ENCODE peak calls at places on chromosomes 12 and 14, in ten cellular contexts. One of them, this sample, is unnamed.

GRCh38 chr12:116495260-116495659 is 63.9 kb upstream of the MAP1LC3B2 start:
- DNase-seq in NCI-H460: no peak
- DNase-seq in NCI-H2171 treated with DMSO at 0.1 percent for 48 hours: no peak
- DNase-seq in astrocyte of the spinal cord: peak
- DNase-seq in stimulated activated CD8-positive, alpha-beta memory T cell treated with anti-CD3 and anti-CD28 coated beads, Interleukin-4, amount 100 ng/mL, for 48 hours: no peak
- DNase-seq in mesothelial cell of epicardium: no peak
- DNase-seq in T-helper 2 cell: no peak
- DNase-seq in NCI-H446 treated with DMSO at 0.1 percent for 48 hours: no peak
- DNase-seq in activated CD8-positive, alpha-beta memory T cell treated with anti-CD3 and anti-CD28 coated beads for 1 hour: no peak
- DNase-seq in pancreas: no peak
- DNase-seq in this sample: no peak

GRCh38 chr12:92047058-92047826 is 98.4 kb downstream of the BTG1 start:
- DNase-seq in astrocyte of the spinal cord: no peak
- DNase-seq in pancreas: no peak
- DNase-seq in mesothelial cell of epicardium: no peak
- DNase-seq in NCI-H460: no peak
- DNase-seq in NCI-H446 treated with DMSO at 0.1 percent for 48 hours: no peak
- DNase-seq in stimulated activated CD8-positive, alpha-beta memory T cell treated with anti-CD3 and anti-CD28 coated beads, Interleukin-4, amount 100 ng/mL, for 48 hours: no peak
- DNase-seq in NCI-H2171 treated with DMSO at 0.1 percent for 48 hours: no peak
- DNase-seq in T-helper 2 cell: no peak
- DNase-seq in activated CD8-positive, alpha-beta memory T cell treated with anti-CD3 and anti-CD28 coated beads for 1 hour: no peak
- DNase-seq in this sample: no peak

GRCh38 chr12:55847033-55847432 is 4.3 kb upstream of the MMP19 start:
- DNase-seq in NCI-H2171 treated with DMSO at 0.1 percent for 48 hours: no peak
- DNase-seq in T-helper 2 cell: no peak
- DNase-seq in stimulated activated CD8-positive, alpha-beta memory T cell treated with anti-CD3 and anti-CD28 coated beads, Interleukin-4, amount 100 ng/mL, for 48 hours: peak
- DNase-seq in NCI-H446 treated with DMSO at 0.1 percent for 48 hours: no peak
- DNase-seq in astrocyte of the spinal cord: peak
- DNase-seq in NCI-H460: no peak
- DNase-seq in activated CD8-positive, alpha-beta memory T cell treated with anti-CD3 and anti-CD28 coated beads for 1 hour: no peak
- DNase-seq in mesothelial cell of epicardium: no peak
- DNase-seq in pancreas: no peak
- DNase-seq in this sample: peak

GRCh38 chr12:30026621-30027234 is 243.0 kb upstream of the TMTC1 start:
- DNase-seq in mesothelial cell of epicardium: no peak
- DNase-seq in NCI-H460: no peak
- DNase-seq in activated CD8-positive, alpha-beta memory T cell treated with anti-CD3 and anti-CD28 coated beads for 1 hour: no peak
- DNase-seq in NCI-H2171 treated with DMSO at 0.1 percent for 48 hours: no peak
- DNase-seq in astrocyte of the spinal cord: peak
- DNase-seq in NCI-H446 treated with DMSO at 0.1 percent for 48 hours: no peak
- DNase-seq in pancreas: no peak
- DNase-seq in T-helper 2 cell: no peak
- DNase-seq in stimulated activated CD8-positive, alpha-beta memory T cell treated with anti-CD3 and anti-CD28 coated beads, Interleukin-4, amount 100 ng/mL, for 48 hours: no peak
- DNase-seq in this sample: no peak

GRCh38 chr12:68455676-68456345 is 123.6 kb upstream of the MDM1 start:
- DNase-seq in NCI-H460: no peak
- DNase-seq in mesothelial cell of epicardium: no peak
- DNase-seq in astrocyte of the spinal cord: no peak
- DNase-seq in activated CD8-positive, alpha-beta memory T cell treated with anti-CD3 and anti-CD28 coated beads for 1 hour: no peak
- DNase-seq in stimulated activated CD8-positive, alpha-beta memory T cell treated with anti-CD3 and anti-CD28 coated beads, Interleukin-4, amount 100 ng/mL, for 48 hours: no peak
- DNase-seq in NCI-H2171 treated with DMSO at 0.1 percent for 48 hours: no peak
- DNase-seq in T-helper 2 cell: no peak
- DNase-seq in NCI-H446 treated with DMSO at 0.1 percent for 48 hours: no peak
- DNase-seq in pancreas: no peak
- DNase-seq in this sample: no peak

GRCh38 chr14:105389976-105390848 is 8.1 kb upstream of the TEX22 start:
- DNase-seq in T-helper 2 cell: no peak
- DNase-seq in NCI-H2171 treated with DMSO at 0.1 percent for 48 hours: no peak
- DNase-seq in astrocyte of the spinal cord: no peak
- DNase-seq in stimulated activated CD8-positive, alpha-beta memory T cell treated with anti-CD3 and anti-CD28 coated beads, Interleukin-4, amount 100 ng/mL, for 48 hours: no peak
- DNase-seq in NCI-H460: no peak
- DNase-seq in pancreas: peak
- DNase-seq in mesothelial cell of epicardium: no peak
- DNase-seq in activated CD8-positive, alpha-beta memory T cell treated with anti-CD3 and anti-CD28 coated beads for 1 hour: no peak
- DNase-seq in NCI-H446 treated with DMSO at 0.1 percent for 48 hours: no peak
- DNase-seq in this sample: no peak

GRCh38 chr14:95533391-95533821 is 1.4 kb upstream of the GLRX5 start:
- DNase-seq in mesothelial cell of epicardium: no peak
- DNase-seq in NCI-H460: no peak
- DNase-seq in stimulated activated CD8-positive, alpha-beta memory T cell treated with anti-CD3 and anti-CD28 coated beads, Interleukin-4, amount 100 ng/mL, for 48 hours: peak
- DNase-seq in NCI-H2171 treated with DMSO at 0.1 percent for 48 hours: peak
- DNase-seq in NCI-H446 treated with DMSO at 0.1 percent for 48 hours: peak
- DNase-seq in astrocyte of the spinal cord: peak
- DNase-seq in pancreas: no peak
- DNase-seq in T-helper 2 cell: no peak
- DNase-seq in activated CD8-positive, alpha-beta memory T cell treated with anti-CD3 and anti-CD28 coated beads for 1 hour: no peak
- DNase-seq in this sample: no peak

GRCh38 chr12:124032265-124032886 is 59.4 kb downstream of the ZNF664 start:
- DNase-seq in NCI-H460: peak
- DNase-seq in activated CD8-positive, alpha-beta memory T cell treated with anti-CD3 and anti-CD28 coated beads for 1 hour: no peak
- DNase-seq in NCI-H446 treated with DMSO at 0.1 percent for 48 hours: no peak
- DNase-seq in mesothelial cell of epicardium: no peak
- DNase-seq in stimulated activated CD8-positive, alpha-beta memory T cell treated with anti-CD3 and anti-CD28 coated beads, Interleukin-4, amount 100 ng/mL, for 48 hours: peak
- DNase-seq in T-helper 2 cell: no peak
- DNase-seq in NCI-H2171 treated with DMSO at 0.1 percent for 48 hours: peak
- DNase-seq in pancreas: peak
- DNase-seq in astrocyte of the spinal cord: peak
- DNase-seq in this sample: no peak

GRCh38 chr12:94146166-94146565 is 2.2 kb upstream of the PLXNC1 start:
- DNase-seq in astrocyte of the spinal cord: no peak
- DNase-seq in T-helper 2 cell: no peak
- DNase-seq in NCI-H2171 treated with DMSO at 0.1 percent for 48 hours: no peak
- DNase-seq in stimulated activated CD8-positive, alpha-beta memory T cell treated with anti-CD3 and anti-CD28 coated beads, Interleukin-4, amount 100 ng/mL, for 48 hours: no peak
- DNase-seq in activated CD8-positive, alpha-beta memory T cell treated with anti-CD3 and anti-CD28 coated beads for 1 hour: no peak
- DNase-seq in pancreas: no peak
- DNase-seq in mesothelial cell of epicardium: no peak
- DNase-seq in NCI-H446 treated with DMSO at 0.1 percent for 48 hours: no peak
- DNase-seq in NCI-H460: no peak
- DNase-seq in this sample: no peak

GRCh38 chr12:28388879-28389278 is 198.6 kb downstream of the CCDC91 start:
- DNase-seq in stimulated activated CD8-positive, alpha-beta memory T cell treated with anti-CD3 and anti-CD28 coated beads, Interleukin-4, amount 100 ng/mL, for 48 hours: no peak
- DNase-seq in NCI-H446 treated with DMSO at 0.1 percent for 48 hours: no peak
- DNase-seq in NCI-H460: no peak
- DNase-seq in astrocyte of the spinal cord: no peak
- DNase-seq in T-helper 2 cell: no peak
- DNase-seq in mesothelial cell of epicardium: no peak
- DNase-seq in activated CD8-positive, alpha-beta memory T cell treated with anti-CD3 and anti-CD28 coated beads for 1 hour: no peak
- DNase-seq in pancreas: no peak
- DNase-seq in NCI-H2171 treated with DMSO at 0.1 percent for 48 hours: no peak
- DNase-seq in this sample: no peak

GRCh38 chr14:22469541-22470303 is 119.3 kb downstream of the DAD1 start:
- DNase-seq in T-helper 2 cell: no peak
- DNase-seq in astrocyte of the spinal cord: no peak
- DNase-seq in pancreas: no peak
- DNase-seq in activated CD8-positive, alpha-beta memory T cell treated with anti-CD3 and anti-CD28 coated beads for 1 hour: no peak
- DNase-seq in mesothelial cell of epicardium: no peak
- DNase-seq in NCI-H460: no peak
- DNase-seq in NCI-H2171 treated with DMSO at 0.1 percent for 48 hours: peak
- DNase-seq in NCI-H446 treated with DMSO at 0.1 percent for 48 hours: peak
- DNase-seq in stimulated activated CD8-positive, alpha-beta memory T cell treated with anti-CD3 and anti-CD28 coated beads, Interleukin-4, amount 100 ng/mL, for 48 hours: no peak
- DNase-seq in this sample: no peak

GRCh38 chr14:37036669-37037341 is 135.6 kb downstream of the SLC25A21 start:
- DNase-seq in astrocyte of the spinal cord: peak
- DNase-seq in NCI-H460: no peak
- DNase-seq in NCI-H446 treated with DMSO at 0.1 percent for 48 hours: no peak
- DNase-seq in mesothelial cell of epicardium: no peak
- DNase-seq in NCI-H2171 treated with DMSO at 0.1 percent for 48 hours: no peak
- DNase-seq in T-helper 2 cell: no peak
- DNase-seq in stimulated activated CD8-positive, alpha-beta memory T cell treated with anti-CD3 and anti-CD28 coated beads, Interleukin-4, amount 100 ng/mL, for 48 hours: no peak
- DNase-seq in activated CD8-positive, alpha-beta memory T cell treated with anti-CD3 and anti-CD28 coated beads for 1 hour: no peak
- DNase-seq in pancreas: no peak
- DNase-seq in this sample: no peak

GRCh38 chr12:116592116-116592637 is 33.0 kb downstream of the MAP1LC3B2 start:
- DNase-seq in T-helper 2 cell: no peak
- DNase-seq in NCI-H460: no peak
- DNase-seq in astrocyte of the spinal cord: peak
- DNase-seq in pancreas: peak
- DNase-seq in NCI-H2171 treated with DMSO at 0.1 percent for 48 hours: no peak
- DNase-seq in stimulated activated CD8-positive, alpha-beta memory T cell treated with anti-CD3 and anti-CD28 coated beads, Interleukin-4, amount 100 ng/mL, for 48 hours: no peak
- DNase-seq in NCI-H446 treated with DMSO at 0.1 percent for 48 hours: no peak
- DNase-seq in activated CD8-positive, alpha-beta memory T cell treated with anti-CD3 and anti-CD28 coated beads for 1 hour: no peak
- DNase-seq in mesothelial cell of epicardium: no peak
- DNase-seq in this sample: peak

GRCh38 chr14:54300881-54301280 is 95.9 kb upstream of the CDKN3 start:
- DNase-seq in astrocyte of the spinal cord: no peak
- DNase-seq in NCI-H446 treated with DMSO at 0.1 percent for 48 hours: no peak
- DNase-seq in stimulated activated CD8-positive, alpha-beta memory T cell treated with anti-CD3 and anti-CD28 coated beads, Interleukin-4, amount 100 ng/mL, for 48 hours: no peak
- DNase-seq in mesothelial cell of epicardium: no peak
- DNase-seq in pancreas: no peak
- DNase-seq in NCI-H460: no peak
- DNase-seq in T-helper 2 cell: no peak
- DNase-seq in NCI-H2171 treated with DMSO at 0.1 percent for 48 hours: no peak
- DNase-seq in activated CD8-positive, alpha-beta memory T cell treated with anti-CD3 and anti-CD28 coated beads for 1 hour: no peak
- DNase-seq in this sample: no peak

GRCh38 chr12:113796852-113797534 is 169.1 kb downstream of the RBM19 start:
- DNase-seq in NCI-H460: no peak
- DNase-seq in astrocyte of the spinal cord: no peak
- DNase-seq in NCI-H2171 treated with DMSO at 0.1 percent for 48 hours: no peak
- DNase-seq in T-helper 2 cell: no peak
- DNase-seq in activated CD8-positive, alpha-beta memory T cell treated with anti-CD3 and anti-CD28 coated beads for 1 hour: no peak
- DNase-seq in pancreas: no peak
- DNase-seq in mesothelial cell of epicardium: no peak
- DNase-seq in NCI-H446 treated with DMSO at 0.1 percent for 48 hours: no peak
- DNase-seq in stimulated activated CD8-positive, alpha-beta memory T cell treated with anti-CD3 and anti-CD28 coated beads, Interleukin-4, amount 100 ng/mL, for 48 hours: no peak
- DNase-seq in this sample: no peak

GRCh38 chr12:66688836-66689439 is 10.1 kb upstream of the GRIP1 start:
- DNase-seq in astrocyte of the spinal cord: peak
- DNase-seq in pancreas: peak
- DNase-seq in NCI-H2171 treated with DMSO at 0.1 percent for 48 hours: peak
- DNase-seq in stimulated activated CD8-positive, alpha-beta memory T cell treated with anti-CD3 and anti-CD28 coated beads, Interleukin-4, amount 100 ng/mL, for 48 hours: peak
- DNase-seq in NCI-H460: peak
- DNase-seq in mesothelial cell of epicardium: peak
- DNase-seq in T-helper 2 cell: no peak
- DNase-seq in NCI-H446 treated with DMSO at 0.1 percent for 48 hours: no peak
- DNase-seq in activated CD8-positive, alpha-beta memory T cell treated with anti-CD3 and anti-CD28 coated beads for 1 hour: no peak
- DNase-seq in this sample: no peak

GRCh38 chr14:60506985-60507829 is 1.7 kb upstream of the SIX6 start:
- DNase-seq in mesothelial cell of epicardium: no peak
- DNase-seq in NCI-H2171 treated with DMSO at 0.1 percent for 48 hours: peak
- DNase-seq in NCI-H446 treated with DMSO at 0.1 percent for 48 hours: no peak
- DNase-seq in pancreas: no peak
- DNase-seq in T-helper 2 cell: no peak
- DNase-seq in activated CD8-positive, alpha-beta memory T cell treated with anti-CD3 and anti-CD28 coated beads for 1 hour: no peak
- DNase-seq in NCI-H460: no peak
- DNase-seq in astrocyte of the spinal cord: no peak
- DNase-seq in stimulated activated CD8-positive, alpha-beta memory T cell treated with anti-CD3 and anti-CD28 coated beads, Interleukin-4, amount 100 ng/mL, for 48 hours: no peak
- DNase-seq in this sample: no peak

GRCh38 chr12:13102481-13103195 is 829 bp downstream of the GSG1 start:
- DNase-seq in mesothelial cell of epicardium: no peak
- DNase-seq in astrocyte of the spinal cord: peak
- DNase-seq in T-helper 2 cell: no peak
- DNase-seq in activated CD8-positive, alpha-beta memory T cell treated with anti-CD3 and anti-CD28 coated beads for 1 hour: no peak
- DNase-seq in pancreas: no peak
- DNase-seq in NCI-H446 treated with DMSO at 0.1 percent for 48 hours: no peak
- DNase-seq in stimulated activated CD8-positive, alpha-beta memory T cell treated with anti-CD3 and anti-CD28 coated beads, Interleukin-4, amount 100 ng/mL, for 48 hours: no peak
- DNase-seq in NCI-H2171 treated with DMSO at 0.1 percent for 48 hours: no peak
- DNase-seq in NCI-H460: no peak
- DNase-seq in this sample: no peak

GRCh38 chr12:116701432-116701831 is 36.4 kb downstream of the SPRING1 start:
- DNase-seq in astrocyte of the spinal cord: no peak
- DNase-seq in activated CD8-positive, alpha-beta memory T cell treated with anti-CD3 and anti-CD28 coated beads for 1 hour: no peak
- DNase-seq in NCI-H2171 treated with DMSO at 0.1 percent for 48 hours: no peak
- DNase-seq in NCI-H446 treated with DMSO at 0.1 percent for 48 hours: no peak
- DNase-seq in pancreas: no peak
- DNase-seq in T-helper 2 cell: no peak
- DNase-seq in stimulated activated CD8-positive, alpha-beta memory T cell treated with anti-CD3 and anti-CD28 coated beads, Interleukin-4, amount 100 ng/mL, for 48 hours: no peak
- DNase-seq in NCI-H460: no peak
- DNase-seq in mesothelial cell of epicardium: no peak
- DNase-seq in this sample: no peak

This sample was measured in lower lobe of right lung.